ENCODE peak calls at places on chromosomes 12 and 14, in six cellular contexts. One of them, this sample, is unnamed.

GRCh38 chr12:104498211-104498801 is 41.6 kb downstream of the CHST11 start:
- DNase-seq in kidney tubule cell: no peak
- DNase-seq in foreskin fibroblast: no peak
- DNase-seq in T follicular helper cell: peak
- DNase-seq in HCEC 1CT: no peak
- DNase-seq in naive thymus-derived CD8-positive, alpha-beta T cell: peak
- DNase-seq in this sample: no peak

GRCh38 chr12:106919910-106920544 is 35.7 kb upstream of the TMEM263 start:
- DNase-seq in kidney tubule cell: peak
- DNase-seq in T follicular helper cell: no peak
- DNase-seq in HCEC 1CT: peak
- DNase-seq in naive thymus-derived CD8-positive, alpha-beta T cell: peak
- DNase-seq in foreskin fibroblast: peak
- DNase-seq in this sample: no peak

GRCh38 chr14:81385824-81386223 is 14.3 kb downstream of the STON2 start:
- DNase-seq in kidney tubule cell: no peak
- DNase-seq in HCEC 1CT: no peak
- DNase-seq in naive thymus-derived CD8-positive, alpha-beta T cell: no peak
- DNase-seq in T follicular helper cell: no peak
- DNase-seq in foreskin fibroblast: no peak
- DNase-seq in this sample: no peak

GRCh38 chr12:89840162-89840922 is 131.7 kb upstream of the ATP2B1 start:
- DNase-seq in foreskin fibroblast: no peak
- DNase-seq in kidney tubule cell: no peak
- DNase-seq in T follicular helper cell: no peak
- DNase-seq in HCEC 1CT: peak
- DNase-seq in naive thymus-derived CD8-positive, alpha-beta T cell: no peak
- DNase-seq in this sample: no peak

GRCh38 chr12:12387521-12387920 is 30.6 kb downstream of the BORCS5 start:
- DNase-seq in kidney tubule cell: peak
- DNase-seq in naive thymus-derived CD8-positive, alpha-beta T cell: no peak
- DNase-seq in HCEC 1CT: peak
- DNase-seq in foreskin fibroblast: peak
- DNase-seq in T follicular helper cell: no peak
- DNase-seq in this sample: peak

GRCh38 chr12:50314629-50315312 is 31.5 kb upstream of the LIMA1 start:
- DNase-seq in naive thymus-derived CD8-positive, alpha-beta T cell: peak
- DNase-seq in foreskin fibroblast: peak
- DNase-seq in T follicular helper cell: no peak
- DNase-seq in HCEC 1CT: peak
- DNase-seq in kidney tubule cell: peak
- DNase-seq in this sample: no peak

GRCh38 chr12:54173066-54173726 is 15.6 kb downstream of the SMUG1 start:
- DNase-seq in HCEC 1CT: no peak
- DNase-seq in T follicular helper cell: peak
- DNase-seq in naive thymus-derived CD8-positive, alpha-beta T cell: peak
- DNase-seq in kidney tubule cell: peak
- DNase-seq in foreskin fibroblast: peak
- DNase-seq in this sample: peak

GRCh38 chr12:122935318-122935717 is 30.9 kb downstream of the ABCB9 start:
- DNase-seq in naive thymus-derived CD8-positive, alpha-beta T cell: no peak
- DNase-seq in foreskin fibroblast: no peak
- DNase-seq in HCEC 1CT: no peak
- DNase-seq in T follicular helper cell: no peak
- DNase-seq in kidney tubule cell: no peak
- DNase-seq in this sample: no peak

GRCh38 chr12:122123051-122123760 is 44.6 kb downstream of the MLXIP start:
- DNase-seq in kidney tubule cell: peak
- DNase-seq in naive thymus-derived CD8-positive, alpha-beta T cell: peak
- DNase-seq in HCEC 1CT: peak
- DNase-seq in foreskin fibroblast: peak
- DNase-seq in T follicular helper cell: peak
- DNase-seq in this sample: peak

GRCh38 chr12:57332646-57333312 is 81.8 kb upstream of the STAC3 start:
- DNase-seq in HCEC 1CT: peak
- DNase-seq in foreskin fibroblast: peak
- DNase-seq in T follicular helper cell: no peak
- DNase-seq in kidney tubule cell: peak
- DNase-seq in naive thymus-derived CD8-positive, alpha-beta T cell: no peak
- DNase-seq in this sample: no peak

GRCh38 chr14:59534361-59534987 is 42.1 kb downstream of the CCDC175 start:
- DNase-seq in foreskin fibroblast: peak
- DNase-seq in kidney tubule cell: no peak
- DNase-seq in T follicular helper cell: no peak
- DNase-seq in naive thymus-derived CD8-positive, alpha-beta T cell: no peak
- DNase-seq in HCEC 1CT: no peak
- DNase-seq in this sample: no peak

GRCh38 chr14:76710093-76711010 is 50.9 kb upstream of the VASH1 start:
- DNase-seq in kidney tubule cell: peak
- DNase-seq in HCEC 1CT: peak
- DNase-seq in naive thymus-derived CD8-positive, alpha-beta T cell: peak
- DNase-seq in foreskin fibroblast: peak
- DNase-seq in T follicular helper cell: peak
- DNase-seq in this sample: no peak

GRCh38 chr12:12214201-12214600 is 52.6 kb downstream of the LRP6 start:
- DNase-seq in naive thymus-derived CD8-positive, alpha-beta T cell: no peak
- DNase-seq in T follicular helper cell: no peak
- DNase-seq in kidney tubule cell: no peak
- DNase-seq in foreskin fibroblast: no peak
- DNase-seq in HCEC 1CT: no peak
- DNase-seq in this sample: no peak

GRCh38 chr14:68653108-68653507 is 139.8 kb downstream of the ZFP36L1 start:
- DNase-seq in HCEC 1CT: no peak
- DNase-seq in foreskin fibroblast: no peak
- DNase-seq in kidney tubule cell: no peak
- DNase-seq in T follicular helper cell: no peak
- DNase-seq in naive thymus-derived CD8-positive, alpha-beta T cell: no peak
- DNase-seq in this sample: no peak

GRCh38 chr12:103021538-103022218 is 64.2 kb downstream of the ASCL1 start:
- DNase-seq in HCEC 1CT: no peak
- DNase-seq in foreskin fibroblast: no peak
- DNase-seq in T follicular helper cell: no peak
- DNase-seq in naive thymus-derived CD8-positive, alpha-beta T cell: no peak
- DNase-seq in kidney tubule cell: no peak
- DNase-seq in this sample: no peak

GRCh38 chr14:91947196-91948184 is at the start of gene FBLN5:
- DNase-seq in T follicular helper cell: no peak
- DNase-seq in foreskin fibroblast: peak
- DNase-seq in naive thymus-derived CD8-positive, alpha-beta T cell: peak
- DNase-seq in kidney tubule cell: peak
- DNase-seq in HCEC 1CT: peak
- DNase-seq in this sample: peak

GRCh38 chr12:57236925-57237652 is 7.6 kb downstream of the SHMT2 start:
- DNase-seq in T follicular helper cell: no peak
- DNase-seq in HCEC 1CT: no peak
- DNase-seq in naive thymus-derived CD8-positive, alpha-beta T cell: peak
- DNase-seq in foreskin fibroblast: peak
- DNase-seq in kidney tubule cell: no peak
- DNase-seq in this sample: peak

GRCh38 chr14:36556811-36557433 is 25.5 kb downstream of the NKX2-8 start:
- DNase-seq in HCEC 1CT: peak
- DNase-seq in naive thymus-derived CD8-positive, alpha-beta T cell: no peak
- DNase-seq in kidney tubule cell: peak
- DNase-seq in foreskin fibroblast: peak
- DNase-seq in T follicular helper cell: no peak
- DNase-seq in this sample: peak

GRCh38 chr14:81311816-81312215 is 88.3 kb downstream of the STON2 start:
- DNase-seq in T follicular helper cell: no peak
- DNase-seq in foreskin fibroblast: peak
- DNase-seq in HCEC 1CT: no peak
- DNase-seq in naive thymus-derived CD8-positive, alpha-beta T cell: no peak
- DNase-seq in kidney tubule cell: no peak
- DNase-seq in this sample: no peak

This sample was measured in MG63.